ENCODE peak calls at places on chromosomes 7 and 10, in four cellular contexts. Y is Peyer's patch, J is iPS DF 6.9, P is cardiac muscle cell. S is an unnamed sample.

GRCh38 chr7:96337519-96337918 is 15.6 kb upstream of the SLC25A13 start:
- DNase-seq in Y (no peak), J (no peak), P (no peak), S (no peak)

GRCh38 chr7:73342645-73343044 is 14.7 kb downstream of the FKBP6 start:
- DNase-seq in Y (no peak), J (no peak), P (peak; percentile 65), S (no peak)

GRCh38 chr10:96513686-96514551 is at the start of gene TLL2:
- DNase-seq in Y (peak; percentile 92), J (peak; percentile 92), P (peak; percentile 94), S (peak; percentile 86)

GRCh38 chr10:84177541-84178386 is 4.2 kb downstream of the GPR15LG start:
- DNase-seq in Y (no peak), J (no peak), P (no peak), S (no peak)

GRCh38 chr7:46100521-46100920 is 179.4 kb upstream of the IGFBP3 start:
- DNase-seq in Y (no peak), J (no peak), P (no peak), S (no peak)

GRCh38 chr10:24518981-24519597 is 204.6 kb downstream of the ARHGAP21 start:
- DNase-seq in Y (peak; percentile 58), J (peak; percentile 71), P (peak; percentile 84), S (no peak)

GRCh38 chr7:18558910-18559309 is 63.4 kb downstream of the HDAC9 start:
- DNase-seq in Y (no peak), J (no peak), P (no peak), S (no peak)

GRCh38 chr7:30915751-30916150 is 4.1 kb downstream of the AQP1 start:
- DNase-seq in Y (no peak), J (no peak), P (no peak), S (no peak)

GRCh38 chr7:91940171-91940570 is 491 bp upstream of the AKAP9 start:
- DNase-seq in Y (peak; percentile 53), J (no peak), P (peak; percentile 44), S (no peak)

GRCh38 chr7:100483728-100484635 is at the start of gene NYAP1:
- DNase-seq in Y (peak; percentile 78), J (no peak), P (peak; percentile 75), S (no peak)

GRCh38 chr7:25371972-25372371 is 143.7 kb upstream of the NPVF start:
- DNase-seq in Y (no peak), J (no peak), P (no peak), S (no peak)

GRCh38 chr7:85178531-85179298 is 8.1 kb downstream of the SEMA3D start:
- DNase-seq in Y (no peak), J (no peak), P (no peak), S (no peak)

GRCh38 chr10:113273151-113273876 is 279.5 kb upstream of the HABP2 start:
- DNase-seq in Y (no peak), J (no peak), P (no peak), S (peak; percentile 70)

GRCh38 chr7:158567153-158567603 is 20.4 kb downstream of the PTPRN2 start:
- DNase-seq in Y (no peak), J (no peak), P (no peak), S (no peak)

GRCh38 chr10:102738692-102739121 is 5.0 kb upstream of the WBP1L start:
- DNase-seq in Y (no peak), J (no peak), P (no peak), S (no peak)

GRCh38 chr10:126932516-126932915 is 27.3 kb downstream of the DOCK1 start:
- DNase-seq in Y (no peak), J (no peak), P (no peak), S (no peak)

GRCh38 chr10:128035557-128035973 is 90.7 kb downstream of the MKI67 start:
- DNase-seq in Y (peak; percentile 65), J (peak; percentile 35), P (peak; percentile 60), S (peak; percentile 71)

GRCh38 chr10:123726826-123727225 is 60.7 kb downstream of the GPR26 start:
- DNase-seq in Y (no peak), J (no peak), P (no peak), S (no peak)

GRCh38 chr10:21021231-21021630 is 124.1 kb upstream of the NEBL start:
- DNase-seq in Y (no peak), J (no peak), P (no peak), S (no peak)

GRCh38 chr10:43986396-43986795 is 337.7 kb upstream of the ZNF32 start:
- DNase-seq in Y (no peak), J (no peak), P (no peak), S (no peak)

GRCh38 chr10:97849101-97849490 is 547 bp upstream of the GOLGA7B start:
- DNase-seq in Y (no peak), J (no peak), P (no peak), S (peak; percentile 55)

GRCh38 chr7:112446431-112446830 is 3.8 kb upstream of the IFRD1 start:
- DNase-seq in Y (no peak), J (no peak), P (no peak), S (no peak)

GRCh38 chr10:4982764-4983226 is 19.6 kb downstream of the AKR1C1 start:
- DNase-seq in Y (no peak), J (no peak), P (no peak), S (no peak)

GRCh38 chr7:885261-885892 is 9.0 kb downstream of the GET4 start:
- DNase-seq in Y (no peak), J (no peak), P (no peak), S (no peak)

GRCh38 chr7:105028004-105028403 is 14.0 kb downstream of the KMT2E start:
- DNase-seq in Y (no peak), J (no peak), P (no peak), S (no peak)

GRCh38 chr7:25658375-25658774 is 430.1 kb upstream of the NPVF start:
- DNase-seq in Y (no peak), J (no peak), P (no peak), S (no peak)

DNA sequence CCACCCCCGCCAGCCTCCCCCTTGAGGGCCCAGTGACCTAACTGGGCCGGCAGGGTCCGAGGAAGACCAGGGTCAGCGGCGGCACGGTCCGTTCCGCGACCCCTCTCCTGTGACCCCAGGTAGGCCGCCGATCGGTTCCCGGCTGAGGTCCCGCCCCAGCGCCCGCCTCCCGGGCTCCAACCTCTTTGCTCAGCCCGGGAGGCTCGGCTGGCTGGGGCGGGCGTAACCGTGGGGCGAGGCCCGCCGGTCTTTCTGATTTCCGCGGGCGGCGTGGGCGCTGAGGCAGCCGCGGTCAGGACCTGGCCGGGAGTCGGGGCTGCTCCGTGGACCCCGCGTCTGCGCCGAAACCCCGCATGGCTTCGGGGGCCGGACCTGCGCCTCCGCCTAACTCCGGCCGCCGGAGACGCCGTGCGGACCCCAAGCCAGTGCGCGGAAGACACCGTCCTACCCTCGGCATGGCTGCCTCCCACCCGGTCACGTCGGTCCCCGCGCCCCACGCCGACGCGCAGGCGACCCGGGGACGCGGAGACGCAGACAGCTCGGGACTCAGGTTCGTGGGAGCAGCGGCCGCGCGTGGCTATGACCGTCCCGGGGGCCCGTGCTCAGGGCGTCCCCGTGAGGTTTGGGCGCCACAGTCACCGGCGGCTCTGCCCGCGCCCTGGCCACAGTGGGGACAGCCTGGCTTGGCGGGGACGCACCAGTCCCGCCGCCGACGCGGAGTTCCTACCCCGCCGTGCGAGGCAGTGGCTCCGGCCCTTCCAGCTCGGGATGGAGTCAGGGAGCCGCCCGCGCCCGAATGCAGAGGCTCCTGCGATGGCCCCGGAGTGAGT is 1.0 kb upstream of the VENTX start:
- DNase-seq in Y (no peak), J (no peak), P (no peak), S (no peak)
- H3K27me3 ChIP-seq in Y (peaks cover 36% of the 10 kb centered on the region), J (peaks cover 15% of the 10 kb centered on the region), P (peaks cover 82% of the 10 kb centered on the region), S (peaks cover 80% of the 10 kb centered on the region)

DNA sequence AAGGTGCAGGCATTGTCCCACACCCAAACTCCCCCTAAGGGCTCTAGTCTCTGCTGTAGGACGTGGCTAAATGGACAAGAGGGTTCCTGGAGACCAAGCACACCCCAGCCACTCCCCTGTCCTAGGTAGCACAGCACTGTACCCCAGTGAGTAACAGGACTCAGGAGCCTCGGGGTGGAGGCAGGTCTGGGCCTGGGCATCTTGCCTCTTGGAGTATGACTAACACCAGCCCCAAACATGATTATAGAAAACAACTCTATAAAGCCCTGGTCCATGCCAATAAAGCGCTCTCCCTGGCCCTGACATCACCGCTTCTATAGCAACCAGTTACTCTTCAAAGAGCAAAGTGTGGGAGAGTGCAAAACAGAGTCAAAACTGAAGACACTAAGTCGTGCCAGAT is 195.0 kb downstream of the CALN1 start:
- DNase-seq in Y (no peak), J (no peak), P (no peak), S (no peak)
- H3K9me3 ChIP-seq in Y (no peaks in the 10 kb centered on the region), J (no peaks in the 10 kb centered on the region), P (no peaks in the 10 kb centered on the region), S (no peaks in the 10 kb centered on the region)

GRCh38 chr7:55086413-55087201 is 67.8 kb downstream of the EGFR start:
- DNase-seq in Y (no peak), J (no peak), P (no peak), S (peak; percentile 69)
- H3K4me1 ChIP-seq in Y (peaks cover 5% of the 10 kb centered on the region), J (peaks cover 3% of the 10 kb centered on the region), P (no peaks in the 10 kb centered on the region), S (peaks cover 29% of the 10 kb centered on the region)

GRCh38 chr10:131850490-131850880 is 50.3 kb upstream of the PPP2R2D start:
- DNase-seq in Y (no peak), J (no peak), P (no peak), S (no peak)
- H3K27me3 ChIP-seq in Y (no peaks in the 10 kb centered on the region), J (no peaks in the 10 kb centered on the region), P (no peaks in the 10 kb centered on the region), S (peaks cover 8% of the 10 kb centered on the region)

GRCh38 chr7:56471811-56472210 is 355.6 kb upstream of the NUPR2 start:
- DNase-seq in Y (no peak), J (no peak), P (no peak), S (no peak)
- H3K9me3 ChIP-seq in Y (no peaks in the 10 kb centered on the region), J (peaks cover 16% of the 10 kb centered on the region), P (no peaks in the 10 kb centered on the region), S (peaks cover 75% of the 10 kb centered on the region)

GRCh38 chr7:151675521-151675920 is 155.8 kb upstream of the RHEB start:
- DNase-seq in Y (no peak), J (no peak), P (no peak), S (no peak)
- H3K4me1 ChIP-seq in Y (peaks cover 24% of the 10 kb centered on the region), J (no peaks in the 10 kb centered on the region), P (peaks cover 41% of the 10 kb centered on the region), S (no peaks in the 10 kb centered on the region)

GRCh38 chr7:157021071-157021891 is 10.8 kb upstream of the MNX1 start:
- DNase-seq in Y (peak; percentile 56), J (no peak), P (no peak), S (peak; percentile 48)

GRCh38 chr7:157024716-157025115 is 14.3 kb upstream of the MNX1 start:
- DNase-seq in Y (no peak), J (no peak), P (no peak), S (no peak)

GRCh38 chr7:157021893-157022680 is 11.6 kb upstream of the MNX1 start:
- DNase-seq in Y (peak; percentile 43), J (no peak), P (no peak), S (peak; percentile 21)

GRCh38 chr7:157023589-157023905 is 13.1 kb upstream of the MNX1 start:
- DNase-seq in Y (no peak), J (no peak), P (no peak), S (no peak)

DNA sequence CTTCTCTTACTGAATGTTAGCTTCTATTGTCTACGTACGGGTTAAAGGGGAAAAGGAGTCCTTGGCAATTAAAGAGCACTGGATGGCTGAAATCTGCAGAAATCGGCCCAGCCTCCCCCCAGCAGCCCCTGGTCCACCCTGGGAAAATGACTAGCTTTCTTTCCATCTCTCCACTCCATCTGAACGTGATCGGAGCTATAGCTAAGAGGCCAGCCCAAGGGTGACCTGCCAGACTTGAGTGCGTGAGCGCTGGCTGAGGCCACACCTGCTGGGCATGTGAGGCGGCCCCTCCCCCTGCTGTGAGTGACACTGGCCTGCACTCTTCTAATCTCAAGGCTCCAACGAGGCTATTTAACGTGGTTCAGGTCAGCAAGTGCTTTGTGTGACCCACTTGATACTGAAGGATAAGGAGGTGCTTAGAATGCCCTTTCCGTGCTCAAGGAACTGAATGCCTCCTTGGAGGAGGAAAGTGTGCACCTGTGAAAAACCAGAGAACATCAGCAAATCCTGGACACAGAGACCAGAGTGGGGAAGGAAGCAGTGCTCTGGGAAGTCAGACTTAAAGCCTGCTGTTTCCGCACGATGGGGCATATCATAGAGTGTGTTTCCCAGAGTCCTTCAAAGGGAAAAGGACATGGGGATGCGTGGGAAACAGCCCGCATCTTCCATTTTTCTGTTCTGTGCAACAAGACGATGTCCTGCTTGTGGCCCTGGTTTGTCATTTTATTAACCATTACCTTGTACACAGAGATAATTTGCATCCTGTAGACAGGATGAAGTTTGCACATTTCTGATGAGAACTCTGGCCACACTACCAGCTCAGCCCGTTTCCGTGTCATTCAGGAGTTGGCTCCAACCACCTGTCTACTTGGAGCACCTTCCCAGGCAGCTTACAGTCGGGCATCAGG is 12.5 kb upstream of the MNX1 start:
- DNase-seq in Y (peak; percentile 56), J (no peak), P (no peak), S (peak; percentile 88)
- H3K27me3 ChIP-seq in Y (peaks cover 52% of the 10 kb centered on the region), J (peaks cover 71% of the 10 kb centered on the region), P (peaks cover 100% of the 10 kb centered on the region), S (peaks cover 79% of the 10 kb centered on the region)

S was measured in upper lobe of right lung.